ENCODE peak calls at places on chromosomes 12 and 14, in five cellular contexts. V is A549, B is kidney epithelial cell, E is choroid plexus epithelial cell, O is GM23338. J is an unnamed sample.
A peak's percentile ranks its signal among the peaks of the same experiment; 100 is the strongest.

GRCh38 chr12:114403044-114403689 is 2.8 kb downstream of the TBX5 start:
- DNase-seq in V (no peak), B (no peak), O (peak; percentile 93), E (no peak), J (no peak)

GRCh38 chr12:39105111-39105510 is 199.7 kb upstream of the CPNE8 start:
- DNase-seq in E (no peak), O (no peak), V (no peak), B (no peak), J (peak; percentile 5)

GRCh38 chr14:65334765-65335411 is 77.6 kb upstream of the FUT8 start:
- DNase-seq in V (no peak), B (no peak), O (peak; percentile 89), E (no peak), J (no peak)

GRCh38 chr12:66156654-66157053 is 13.1 kb downstream of the TMBIM4 start:
- DNase-seq in B (no peak), E (no peak), O (no peak), V (no peak), J (no peak)

GRCh38 chr14:94390372-94391086 is 2.1 kb upstream of the SERPINA1 start:
- DNase-seq in E (no peak), V (no peak), O (peak; percentile 24), B (no peak), J (no peak)

GRCh38 chr14:62030387-62030786 is 268.2 kb downstream of the SNAPC1 start:
- DNase-seq in O (no peak), E (no peak), B (no peak), V (no peak), J (no peak)

GRCh38 chr14:104979758-104980591 is 1.8 kb upstream of the AHNAK2 start:
- DNase-seq in V (no peak), E (peak; percentile 42), B (no peak), O (no peak), J (peak; percentile 58)

GRCh38 chr12:61860439-61860838 is 399.8 kb upstream of the USP15 start:
- DNase-seq in O (no peak), V (no peak), B (no peak), E (peak; percentile 6), J (no peak)

GRCh38 chr14:89394920-89395319 is 22.1 kb downstream of the FOXN3 start:
- DNase-seq in O (no peak), E (no peak), B (no peak), V (no peak), J (no peak)

GRCh38 chr14:89400529-89400928 is 16.5 kb downstream of the FOXN3 start:
- DNase-seq in O (no peak), V (no peak), E (no peak), B (no peak), J (no peak)

GRCh38 chr14:89399594-89400068 is 17.4 kb downstream of the FOXN3 start:
- DNase-seq in V (no peak), B (peak; percentile 79), E (peak; percentile 95), O (peak; percentile 97), J (peak; percentile 88)

GRCh38 chr14:89399157-89399556 is 17.9 kb downstream of the FOXN3 start:
- DNase-seq in B (no peak), E (no peak), O (no peak), V (no peak), J (no peak)

DNA sequence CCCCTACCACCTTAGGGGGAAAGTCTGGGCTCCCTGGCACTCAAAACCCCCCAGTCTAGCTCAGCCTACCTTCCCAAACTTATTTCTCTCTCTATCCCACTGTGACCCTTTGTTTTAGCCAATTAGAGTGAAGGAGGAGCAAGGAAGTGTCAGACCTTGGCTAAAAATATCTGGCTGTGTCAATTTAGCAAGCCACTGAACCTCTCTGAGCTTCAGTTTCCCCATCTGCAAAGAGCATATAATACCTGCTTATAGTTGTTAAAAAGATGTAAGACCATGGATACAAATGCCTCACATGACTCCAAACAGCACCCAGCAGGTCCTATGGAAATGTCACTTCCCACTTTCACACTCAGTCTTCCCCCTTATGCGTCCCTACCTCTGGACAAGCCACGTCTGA is 19.5 kb downstream of the FOXN3 start:
- DNase-seq in O (no peak), V (no peak), E (no peak), B (no peak), J (no peak)
- H3K4me3 ChIP-seq in O (no peak overlapping the region), V (no peak overlapping the region), E (no peak overlapping the region), B (no peak overlapping the region), J (no peak overlapping the region)

DNA sequence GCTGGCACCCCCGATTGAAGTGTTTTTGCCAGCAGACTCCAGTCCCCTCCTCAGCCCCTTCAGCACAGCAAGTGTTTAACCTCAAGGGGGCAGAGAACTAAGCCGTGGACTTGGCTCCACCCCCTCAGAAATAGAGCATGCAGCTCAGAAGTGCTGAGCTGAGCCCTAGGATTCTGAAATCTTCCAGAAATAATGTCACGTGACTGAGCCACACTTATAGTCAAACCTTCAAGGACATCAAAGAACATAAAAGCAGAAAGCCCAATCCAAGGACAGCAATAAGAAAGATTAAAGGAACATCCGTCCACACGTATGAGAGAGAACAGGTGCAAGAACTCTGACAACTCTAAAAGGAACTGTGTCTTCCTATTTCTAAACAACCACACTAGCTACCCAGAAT is 317.7 kb upstream of the LRFN5 start:
- DNase-seq in E (no peak), B (no peak), O (peak; percentile 5), V (no peak), J (no peak)
- TF ChIP-seq CTCF in E (no peak), B (no peak), O (peak; percentile 30), V (no peak), J (no peak)

GRCh38 chr12:96501908-96502307 is 12.5 kb downstream of the CFAP54 start:
- DNase-seq in O (no peak), V (no peak), B (no peak), E (no peak), J (no peak)

GRCh38 chr12:96502949-96503532 is 13.7 kb downstream of the CFAP54 start:
- DNase-seq in E (no peak), V (no peak), O (no peak), B (no peak), J (no peak)

GRCh38 chr12:96501139-96501741 is 11.9 kb downstream of the CFAP54 start:
- DNase-seq in B (peak; percentile 72), O (peak; percentile 45), V (peak; percentile 77), E (peak; percentile 79), J (peak; percentile 76)

GRCh38 chr12:96503971-96504370 is 14.6 kb downstream of the CFAP54 start:
- DNase-seq in E (peak; percentile 57), V (no peak), O (no peak), B (no peak), J (no peak)

DNA sequence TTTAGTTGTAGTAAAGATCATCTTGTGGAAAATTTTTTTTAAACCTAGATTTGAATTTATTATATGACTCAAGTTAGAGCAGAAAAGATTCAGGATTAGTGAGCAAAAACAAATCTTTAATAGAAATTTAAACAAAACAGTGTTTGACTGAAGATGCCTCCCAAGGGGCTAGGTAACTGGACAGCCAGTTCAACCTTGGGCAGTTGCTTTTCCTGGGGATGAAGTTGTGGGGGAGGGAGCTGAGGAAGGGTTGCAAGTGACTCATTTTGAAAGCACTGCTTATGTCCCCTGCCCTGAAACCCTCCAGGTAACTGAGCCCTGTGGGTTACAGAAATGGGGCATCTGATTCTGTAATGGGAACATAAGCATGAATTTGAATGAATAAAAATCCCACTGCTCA is 13.1 kb downstream of the CFAP54 start:
- DNase-seq in V (no peak), E (no peak), O (peak; percentile 21), B (no peak), J (no peak)
- H3K4me3 ChIP-seq in V (no peak overlapping the region), E (no peak overlapping the region), O (no peak overlapping the region), B (no peak overlapping the region), J (no peak overlapping the region)

GRCh38 chr12:53265783-53266182 is 2.3 kb upstream of the ESPL1 start:
- DNase-seq in O (no peak), E (no peak), B (no peak), V (no peak), J (no peak)

GRCh38 chr12:53268637-53269562 is 801 bp downstream of the ESPL1 start:
- DNase-seq in V (no peak), B (no peak), E (peak; percentile 12), O (peak; percentile 24), J (peak; percentile 15)

GRCh38 chr12:53267309-53268008 is 640 bp upstream of the ESPL1 start:
- DNase-seq in O (no peak), E (no peak), V (no peak), B (no peak), J (no peak)

DNA sequence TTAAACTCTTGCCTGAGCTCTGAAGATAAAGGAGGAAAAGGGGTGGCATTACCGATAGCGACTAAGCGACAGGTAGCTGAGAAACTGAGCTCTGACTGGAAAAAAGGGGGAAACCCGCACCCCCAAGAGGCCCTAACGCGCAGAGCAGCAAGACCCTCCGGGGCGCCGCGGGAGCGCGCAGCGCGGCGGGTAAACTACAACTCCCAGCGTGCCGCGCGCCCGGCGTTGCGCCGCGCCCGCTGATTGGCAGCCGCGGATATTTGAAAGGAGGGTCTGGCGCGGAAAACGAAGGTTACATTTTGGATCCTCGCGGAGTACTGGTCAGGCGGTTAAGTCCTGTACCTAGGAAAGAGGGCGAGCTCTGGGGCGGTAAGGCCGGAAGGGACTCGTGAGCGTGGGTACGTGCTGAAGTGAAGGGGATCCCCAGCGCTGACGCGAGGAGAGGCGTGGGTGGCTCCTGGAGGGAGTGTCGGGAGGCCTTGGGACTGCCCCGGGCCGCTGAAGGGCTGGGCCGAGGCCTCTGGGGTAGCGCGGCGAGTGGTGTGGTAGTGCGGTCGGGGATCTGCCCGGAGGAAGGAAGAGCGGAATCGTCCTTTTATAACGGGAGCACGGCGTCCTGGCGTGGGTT is at the start of gene ESPL1:
- DNase-seq in B (peak; percentile 23), E (peak; percentile 74), O (peak; percentile 94), V (peak; percentile 92), J (peak; percentile 77)
- TF ChIP-seq CTCF in B (peak; percentile 25), E (peak; percentile 39), O (peak; percentile 54), V (peak; percentile 21), J (peak; percentile 25)

GRCh38 chr14:56005580-56006053 is 112.6 kb upstream of the PELI2 start:
- DNase-seq in O (no peak), B (peak; percentile 19), V (no peak), E (no peak), J (no peak)

GRCh38 chr14:56002316-56002715 is 115.9 kb upstream of the PELI2 start:
- DNase-seq in E (peak; percentile 18), B (peak; percentile 32), V (no peak), O (no peak), J (peak; percentile 65)

GRCh38 chr14:56002876-56003625 is 115.2 kb upstream of the PELI2 start:
- DNase-seq in E (no peak), B (no peak), V (no peak), O (peak; percentile 23), J (peak; percentile 16)

GRCh38 chr14:56004323-56004722 is 113.9 kb upstream of the PELI2 start:
- DNase-seq in B (no peak), E (peak; percentile 6), V (no peak), O (no peak), J (no peak)

DNA sequence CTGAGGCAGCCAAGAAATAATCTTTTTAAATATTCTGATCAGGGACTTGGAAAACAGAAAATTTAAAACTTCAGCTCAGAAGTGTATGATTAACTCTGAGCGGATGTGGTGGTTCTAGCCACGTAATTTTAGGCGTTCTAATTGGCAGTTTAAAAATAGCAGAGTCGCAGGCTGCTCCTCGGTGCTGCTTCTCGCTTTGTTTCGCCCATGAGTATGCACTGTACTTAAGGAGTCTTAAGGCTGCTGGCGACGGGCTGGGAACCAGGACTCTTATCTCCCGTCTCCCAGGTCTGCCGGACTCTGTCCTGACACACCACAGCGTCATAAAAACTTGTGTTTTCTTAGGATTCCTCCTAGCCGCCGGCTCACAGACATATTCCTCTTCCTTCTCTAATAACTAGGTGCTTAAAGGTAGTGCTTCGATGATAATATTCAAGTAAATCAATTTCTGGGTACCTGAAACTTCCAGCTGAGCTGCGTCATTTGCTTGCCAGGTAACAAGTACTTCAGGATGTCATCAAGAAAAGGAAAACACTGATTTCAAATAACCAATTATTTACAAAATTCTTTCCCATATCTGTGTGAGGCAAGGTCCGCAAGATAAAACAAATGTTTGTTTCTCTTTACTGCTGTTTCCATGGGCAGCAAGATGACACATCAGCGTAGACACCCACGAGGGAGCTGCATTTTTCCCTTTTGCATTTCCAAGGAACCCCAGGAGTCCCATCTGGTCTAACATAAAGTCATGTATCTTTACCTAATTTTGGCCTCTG is 113.2 kb upstream of the PELI2 start:
- DNase-seq in E (peak; percentile 89), V (peak; percentile 22), O (peak; percentile 65), B (peak; percentile 55), J (peak; percentile 85)
- H3K4me3 ChIP-seq in E (peak overlapping the region; percentile 47), V (peak overlapping the region; percentile 21), O (no peak overlapping the region), B (no peak overlapping the region), J (peak overlapping the region; percentile 1)

J was measured in astrocyte of the spinal cord.